ENCODE peak calls at places on chromosomes 13 and 19, in five cellular contexts. One of them, this sample, is unnamed.
A peak's percentile ranks its signal among the peaks of the same experiment; 100 is the strongest.

GRCh38 chr13:74444161-74444571 is 310.0 kb upstream of the KLF12 start:
- DNase-seq in H7: no peak
- DNase-seq in A673: no peak
- DNase-seq in EH: peak; percentile 19
- DNase-seq in myocyte: no peak
- DNase-seq in this sample: no peak

GRCh38 chr19:42658148-42658547 is 63.4 kb upstream of the CEACAM8 start:
- DNase-seq in A673: no peak
- DNase-seq in EH: peak; percentile 35
- DNase-seq in H7: no peak
- DNase-seq in myocyte: no peak
- DNase-seq in this sample: no peak

GRCh38 chr13:24196593-24197197 is 36.2 kb downstream of the SPATA13 start:
- DNase-seq in A673: no peak
- DNase-seq in H7: no peak
- DNase-seq in myocyte: no peak
- DNase-seq in EH: no peak
- DNase-seq in this sample: no peak

GRCh38 chr13:42894765-42895181 is 97.3 kb downstream of the EPSTI1 start:
- DNase-seq in myocyte: peak; percentile 91
- DNase-seq in H7: no peak
- DNase-seq in EH: no peak
- DNase-seq in A673: no peak
- DNase-seq in this sample: no peak

GRCh38 chr19:42352216-42352892 is 26.9 kb downstream of the MEGF8 start:
- DNase-seq in myocyte: no peak
- DNase-seq in EH: peak; percentile 21
- DNase-seq in A673: peak; percentile 29
- DNase-seq in H7: peak; percentile 44
- DNase-seq in this sample: no peak

GRCh38 chr19:35123573-35123972 is 8.0 kb downstream of the FXYD3 start:
- DNase-seq in EH: no peak
- DNase-seq in A673: no peak
- DNase-seq in H7: no peak
- DNase-seq in myocyte: peak; percentile 94
- DNase-seq in this sample: no peak

GRCh38 chr13:94128430-94128829 is 351.1 kb downstream of the DCT start:
- DNase-seq in A673: no peak
- DNase-seq in H7: no peak
- DNase-seq in myocyte: peak; percentile 31
- DNase-seq in EH: no peak
- DNase-seq in this sample: no peak

GRCh38 chr13:113216165-113217056 is 7.0 kb downstream of the CUL4A start:
- DNase-seq in myocyte: peak; percentile 71
- DNase-seq in EH: peak; percentile 73
- DNase-seq in H7: peak; percentile 78
- DNase-seq in A673: peak; percentile 74
- DNase-seq in this sample: no peak

GRCh38 chr19:36257512-36257876 is 42.6 kb downstream of the ZNF146 start:
- DNase-seq in A673: peak; percentile 44
- DNase-seq in H7: no peak
- DNase-seq in EH: no peak
- DNase-seq in myocyte: no peak
- DNase-seq in this sample: no peak

GRCh38 chr19:3459322-3459881 is 20.9 kb downstream of the SMIM24 start:
- DNase-seq in A673: no peak
- DNase-seq in EH: peak; percentile 91
- DNase-seq in myocyte: peak; percentile 78
- DNase-seq in H7: peak; percentile 86
- DNase-seq in this sample: no peak

GRCh38 chr19:32339988-32340874 is 5.2 kb upstream of the ZNF507 start:
- DNase-seq in myocyte: peak; percentile 63
- DNase-seq in A673: peak; percentile 57
- DNase-seq in H7: peak; percentile 74
- DNase-seq in EH: peak; percentile 60
- DNase-seq in this sample: peak; percentile 26

GRCh38 chr13:27678306-27679040 is 56.8 kb downstream of the POLR1D start:
- DNase-seq in myocyte: peak; percentile 22
- DNase-seq in A673: no peak
- DNase-seq in H7: no peak
- DNase-seq in EH: no peak
- DNase-seq in this sample: no peak

GRCh38 chr19:45901432-45901903 is 945 bp downstream of the MYPOP start:
- DNase-seq in A673: peak; percentile 65
- DNase-seq in H7: peak; percentile 81
- DNase-seq in EH: peak; percentile 40
- DNase-seq in myocyte: no peak
- DNase-seq in this sample: no peak

GRCh38 chr13:38530492-38530891 is 156.4 kb upstream of the FREM2 start:
- DNase-seq in A673: peak; percentile 57
- DNase-seq in H7: no peak
- DNase-seq in myocyte: peak; percentile 41
- DNase-seq in EH: peak; percentile 24
- DNase-seq in this sample: no peak

GRCh38 chr19:27679399-27679798 is 1533.6 kb downstream of the UQCRFS1 start:
- DNase-seq in myocyte: no peak
- DNase-seq in A673: no peak
- DNase-seq in H7: no peak
- DNase-seq in EH: no peak
- DNase-seq in this sample: no peak

GRCh38 chr19:48121066-48121465 is 10.4 kb upstream of the PLA2G4C start:
- DNase-seq in A673: no peak
- DNase-seq in EH: no peak
- DNase-seq in H7: no peak
- DNase-seq in myocyte: no peak
- DNase-seq in this sample: no peak

GRCh38 chr13:41019027-41019487 is at the start of gene ELF1:
- DNase-seq in A673: peak; percentile 50
- DNase-seq in H7: no peak
- DNase-seq in myocyte: peak; percentile 74
- DNase-seq in EH: peak; percentile 64
- DNase-seq in this sample: peak; percentile 20

GRCh38 chr13:98305670-98306069 is 128.6 kb upstream of the RNF113B start:
- DNase-seq in A673: no peak
- DNase-seq in myocyte: no peak
- DNase-seq in H7: no peak
- DNase-seq in EH: no peak
- DNase-seq in this sample: no peak

GRCh38 chr13:49400755-49401659 is 42.9 kb downstream of the CAB39L start:
- DNase-seq in H7: no peak
- DNase-seq in myocyte: peak; percentile 20
- DNase-seq in A673: no peak
- DNase-seq in EH: peak; percentile 81
- DNase-seq in this sample: no peak

GRCh38 chr13:107778094-107778493 is 437.2 kb downstream of the LIG4 start:
- DNase-seq in myocyte: no peak
- DNase-seq in H7: no peak
- DNase-seq in EH: no peak
- DNase-seq in A673: no peak
- DNase-seq in this sample: no peak

GRCh38 chr19:52226652-52227051 is 36.8 kb downstream of the PPP2R1A start:
- DNase-seq in H7: peak; percentile 5
- DNase-seq in EH: no peak
- DNase-seq in A673: no peak
- DNase-seq in myocyte: no peak
- DNase-seq in this sample: no peak

GRCh38 chr13:94233401-94233800 is 246.1 kb downstream of the DCT start:
- DNase-seq in H7: no peak
- DNase-seq in A673: peak; percentile 76
- DNase-seq in myocyte: peak; percentile 95
- DNase-seq in EH: peak; percentile 89
- DNase-seq in this sample: no peak

GRCh38 chr13:114211446-114211845 is 23.3 kb upstream of the CDC16 start:
- DNase-seq in A673: no peak
- DNase-seq in EH: no peak
- DNase-seq in H7: peak; percentile 50
- DNase-seq in myocyte: no peak
- DNase-seq in this sample: no peak

GRCh38 chr19:10617409-10618121 is 7.8 kb upstream of the SLC44A2 start:
- DNase-seq in A673: no peak
- DNase-seq in myocyte: peak; percentile 71
- DNase-seq in H7: no peak
- DNase-seq in EH: peak; percentile 97
- DNase-seq in this sample: no peak

GRCh38 chr19:33399745-33400681 is 26.5 kb downstream of the CEBPG start:
- DNase-seq in A673: no peak
- DNase-seq in EH: no peak
- DNase-seq in H7: peak; percentile 74
- DNase-seq in myocyte: no peak
- DNase-seq in this sample: no peak

GRCh38 chr19:14061751-14062557 is at the start of gene PALM3:
- DNase-seq in EH: no peak
- DNase-seq in H7: peak; percentile 38
- DNase-seq in myocyte: no peak
- DNase-seq in A673: no peak
- DNase-seq in this sample: no peak

This sample was measured in GM12892.